ENCODE peak calls at places on chromosomes 4 and X, in eight cellular contexts. A is Peyer's patch; F is CD4-positive, alpha-beta memory T cell; Y is neural progenitor cell; O is ovary; U is AG04450; I is cardiac muscle cell; D is H9. Q is an unnamed sample. For H3K27me3 and H3K9me3, the result is how much of the 10 kb centered on the place peaks cover.

GRCh38 chr4:602559-602942 is 22.8 kb upstream of the PDE6B start:
- DNase-seq in I (peak), O (no peak), A (no peak), Y (peak), D (peak), U (no peak), F (peak), Q (peak)

GRCh38 chr4:12534684-12535083 is 949.5 kb downstream of the RAB28 start:
- DNase-seq in I (no peak), A (no peak), O (no peak), D (no peak), F (no peak), U (no peak), Y (no peak), Q (no peak)

GRCh38 chrX:118346258-118347094 is 570 bp downstream of the WDR44 start:
- DNase-seq in A (peak), Y (peak), U (no peak), I (no peak), O (peak), D (no peak), F (peak), Q (peak)

GRCh38 chr4:121769341-121769740 is 4.4 kb upstream of the SMIM43 start:
- DNase-seq in Y (no peak), O (no peak), U (no peak), I (no peak), A (no peak), D (no peak), F (no peak), Q (no peak)

GRCh38 chrX:123173833-123174232 is 10.2 kb upstream of the GRIA3 start:
- DNase-seq in U (no peak), Y (peak), O (no peak), I (no peak), D (no peak), A (no peak), F (no peak), Q (no peak)

GRCh38 chrX:16114640-16115039 is 8.7 kb upstream of the GRPR start:
- DNase-seq in I (peak), A (no peak), O (no peak), F (no peak), Y (no peak), D (no peak), U (peak), Q (no peak)

GRCh38 chr4:59060895-59061294 is 1950.7 kb upstream of the IGFBP7 start:
- DNase-seq in I (no peak), A (no peak), U (no peak), O (no peak), F (no peak), D (no peak), Y (peak), Q (no peak)

GRCh38 chr4:163161536-163162205 is 5.0 kb downstream of the NAF1 start:
- DNase-seq in F (no peak), U (peak), A (no peak), Y (no peak), D (no peak), O (no peak), I (peak), Q (no peak)

GRCh38 chrX:24201216-24201615 is 51.7 kb downstream of the ZFX start:
- DNase-seq in F (no peak), I (no peak), U (no peak), Y (no peak), D (no peak), O (no peak), A (no peak), Q (no peak)

GRCh38 chr4:152590179-152591031 is 54.5 kb upstream of the FBXW7 start:
- DNase-seq in A (no peak), O (no peak), D (no peak), U (peak), I (peak), Y (no peak), F (no peak), Q (no peak)

GRCh38 chr4:147407261-147408045 is 73.4 kb upstream of the EDNRA start:
- DNase-seq in Y (peak), O (peak), U (no peak), I (peak), A (no peak), F (no peak), D (peak), Q (no peak)

GRCh38 chr4:121192500-121192899 is 28.4 kb upstream of the TNIP3 start:
- DNase-seq in D (no peak), U (peak), I (peak), O (no peak), Y (peak), A (no peak), F (no peak), Q (no peak)

GRCh38 chr4:22987861-22988260 is 295.1 kb downstream of the GBA3 start:
- DNase-seq in I (no peak), F (no peak), U (no peak), O (no peak), D (no peak), A (no peak), Y (no peak), Q (no peak)

GRCh38 chr4:38160487-38161207 is 200.4 kb downstream of the PTTG2 start:
- DNase-seq in U (peak), F (peak), A (no peak), D (no peak), O (no peak), I (peak), Y (peak), Q (no peak)

GRCh38 chr4:109009909-109010308 is 247.1 kb upstream of the ETNPPL start:
- DNase-seq in I (peak), U (peak), D (no peak), O (no peak), Y (no peak), A (no peak), F (no peak), Q (no peak)

GRCh38 chrX:55487143-55487542 is 2.5 kb downstream of the USP51 start:
- DNase-seq in U (no peak), I (no peak), D (no peak), A (no peak), Y (no peak), O (peak), F (no peak), Q (no peak)

GRCh38 chr4:64895031-64895430 is 485.8 kb upstream of the TECRL start:
- DNase-seq in D (no peak), Y (no peak), I (no peak), F (no peak), O (no peak), U (no peak), A (no peak), Q (no peak)

GRCh38 chr4:3775576-3775975 is 9.4 kb downstream of the ADRA2C start:
- DNase-seq in Y (no peak), F (no peak), U (no peak), I (no peak), D (no peak), A (no peak), O (no peak), Q (no peak)

GRCh38 chr4:56375458-56375857 is 11.8 kb downstream of the AASDH start:
- DNase-seq in U (no peak), Y (no peak), D (no peak), I (no peak), O (no peak), F (no peak), A (no peak), Q (no peak)

GRCh38 chr4:105057370-105058096 is 89.1 kb upstream of the TET2 start:
- DNase-seq in D (no peak), U (no peak), O (no peak), I (no peak), A (no peak), Y (no peak), F (no peak), Q (no peak)

GRCh38 chrX:44012484-44013096 is 39.4 kb upstream of the NDP start:
- DNase-seq in I (peak), Y (no peak), F (no peak), D (no peak), U (no peak), A (no peak), O (no peak), Q (peak)

GRCh38 chr4:101825953-101826352 is 35.4 kb downstream of the BANK1 start:
- DNase-seq in F (no peak), A (no peak), Y (no peak), O (no peak), D (no peak), I (no peak), U (no peak), Q (no peak)

GRCh38 chrX:154711264-154711663 is 39.6 kb downstream of the GAB3 start:
- DNase-seq in F (no peak), I (no peak), U (no peak), O (no peak), A (no peak), Y (no peak), D (no peak), Q (no peak)

GRCh38 chrX:4735299-4735698 is 1021.9 kb upstream of the PRKX start:
- DNase-seq in Y (no peak), O (no peak), A (no peak), D (no peak), I (no peak), U (no peak), F (no peak), Q (no peak)

GRCh38 chr4:152534541-152535231 is 1.2 kb downstream of the FBXW7 start:
- DNase-seq in F (peak), U (no peak), D (peak), I (peak), O (peak), Y (peak), A (peak), Q (peak)

GRCh38 chr4:183637461-183637860 is 21.5 kb downstream of the RWDD4 start:
- DNase-seq in F (no peak), D (no peak), U (no peak), A (no peak), I (peak), Y (no peak), O (no peak), Q (no peak)

GRCh38 chrX:14872355-14872754 is 514 bp downstream of the FANCB start:
- DNase-seq in I (no peak), U (no peak), D (no peak), O (no peak), A (no peak), Y (no peak), F (no peak), Q (no peak)

GRCh38 chr4:174215055-174215454 is 68.4 kb downstream of the FBXO8 start:
- DNase-seq in I (no peak), O (no peak), F (no peak), Y (no peak), U (no peak), A (no peak), D (no peak), Q (no peak)
- H3K27me3 ChIP-seq in I (half or more), O (under half), F (half or more), Y (half or more), U (half or more), A (under half), D (half or more), Q (under half)

DNA sequence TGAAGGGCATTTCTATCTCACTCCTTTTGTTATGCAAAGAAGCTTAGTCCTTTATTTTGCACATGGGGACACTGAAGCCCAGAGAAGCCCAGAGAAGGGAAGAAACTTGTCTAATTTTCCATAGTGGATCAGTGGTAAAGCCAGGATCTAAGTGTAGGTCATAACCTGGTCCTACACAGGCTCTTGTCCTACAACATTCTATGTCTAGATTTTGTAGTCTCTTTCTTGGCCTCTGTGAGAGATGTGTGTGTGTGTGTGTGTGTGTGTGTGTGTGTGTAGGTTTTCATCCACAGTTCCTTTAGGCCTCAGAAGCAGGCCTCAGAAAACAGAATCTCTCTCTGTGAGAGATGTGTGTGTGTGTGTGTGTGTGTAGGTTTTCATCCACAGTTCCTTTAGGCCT is 38.3 kb downstream of the VSIG4 start:
- DNase-seq in U (no peak), A (no peak), D (no peak), Y (no peak), I (no peak), F (no peak), O (no peak), Q (no peak)
- H3K9me3 ChIP-seq in U (under half), A (under half), D (under half), Y (under half), I (under half), F (under half), O (under half), Q (under half)

GRCh38 chr4:40967550-40967949 is 217.8 kb downstream of the NSUN7 start:
- DNase-seq in A (no peak), I (no peak), O (no peak), D (no peak), F (no peak), Y (no peak), U (no peak), Q (peak)
- H3K27me3 ChIP-seq in A (under half), I (under half), O (under half), D (under half), F (under half), Y (under half), U (under half), Q (under half)

GRCh38 chrX:52598886-52599285 is 55.8 kb downstream of the SSX7 start:
- DNase-seq in D (no peak), F (no peak), I (no peak), O (no peak), U (no peak), Y (no peak), A (no peak), Q (no peak)

GRCh38 chrX:52594658-52595057 is 60.0 kb downstream of the SSX7 start:
- DNase-seq in O (no peak), I (no peak), A (no peak), D (no peak), U (no peak), F (no peak), Y (no peak), Q (no peak)
- H3K9me3 ChIP-seq in O (under half), I (under half), A (under half), D (half or more), U (under half), F (under half), Y (under half), Q (under half)

GRCh38 chr4:4853371-4853823 is 6.1 kb upstream of the MSX1 start:
- DNase-seq in D (no peak), F (no peak), O (no peak), U (no peak), I (no peak), A (no peak), Y (peak), Q (no peak)
- H3K27me3 ChIP-seq in D (half or more), F (under half), O (under half), U (half or more), I (half or more), A (under half), Y (half or more), Q (under half)

DNA sequence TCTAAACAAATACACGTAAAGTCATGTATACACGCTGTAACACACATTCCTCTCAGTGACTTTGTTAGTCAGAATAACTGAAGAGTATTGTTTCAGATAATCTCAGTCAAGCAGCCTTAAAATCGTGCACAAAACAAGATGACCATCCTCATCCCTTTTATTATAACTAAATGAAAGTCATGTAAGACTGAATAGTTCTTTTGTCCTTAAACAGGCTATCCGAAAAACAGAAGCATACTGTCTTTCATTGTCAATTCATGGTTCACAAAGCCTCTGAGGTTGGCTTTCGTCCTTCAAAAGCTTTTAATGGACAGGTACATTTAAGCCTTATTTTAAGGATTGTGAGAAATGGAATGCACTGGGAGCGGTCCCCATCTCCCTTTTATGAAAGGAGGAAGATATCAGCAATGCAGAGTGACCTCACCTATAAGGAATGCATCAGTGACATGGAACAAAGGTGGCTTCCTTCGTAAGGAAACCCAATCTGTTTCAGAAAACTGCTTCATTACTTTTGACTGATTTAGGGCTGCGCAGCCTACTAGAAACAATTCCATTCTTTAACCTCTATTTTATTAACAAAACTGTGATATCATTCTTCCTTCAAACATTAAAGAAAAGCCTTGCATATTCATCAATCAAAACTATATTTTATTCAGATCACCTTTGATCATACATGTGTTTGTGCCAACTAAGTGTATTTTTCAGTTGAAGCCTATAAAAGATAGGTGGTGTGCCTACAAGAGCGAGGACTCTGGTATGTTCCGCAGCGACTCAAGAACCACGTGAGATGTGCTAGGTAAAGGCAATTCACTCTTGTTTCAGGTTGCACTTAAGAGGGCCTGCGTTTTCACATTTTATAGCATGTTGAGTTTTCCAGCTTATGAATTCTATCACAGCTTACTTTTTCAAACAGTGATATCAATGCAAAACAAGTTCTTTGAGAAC is 19.2 kb downstream of the SH3RF1 start:
- DNase-seq in U (no peak), Y (peak), D (peak), F (no peak), A (no peak), O (no peak), I (no peak), Q (no peak)
- H3K9me3 ChIP-seq in U (under half), Y (under half), D (under half), F (under half), A (under half), O (under half), I (under half), Q (under half)

DNA sequence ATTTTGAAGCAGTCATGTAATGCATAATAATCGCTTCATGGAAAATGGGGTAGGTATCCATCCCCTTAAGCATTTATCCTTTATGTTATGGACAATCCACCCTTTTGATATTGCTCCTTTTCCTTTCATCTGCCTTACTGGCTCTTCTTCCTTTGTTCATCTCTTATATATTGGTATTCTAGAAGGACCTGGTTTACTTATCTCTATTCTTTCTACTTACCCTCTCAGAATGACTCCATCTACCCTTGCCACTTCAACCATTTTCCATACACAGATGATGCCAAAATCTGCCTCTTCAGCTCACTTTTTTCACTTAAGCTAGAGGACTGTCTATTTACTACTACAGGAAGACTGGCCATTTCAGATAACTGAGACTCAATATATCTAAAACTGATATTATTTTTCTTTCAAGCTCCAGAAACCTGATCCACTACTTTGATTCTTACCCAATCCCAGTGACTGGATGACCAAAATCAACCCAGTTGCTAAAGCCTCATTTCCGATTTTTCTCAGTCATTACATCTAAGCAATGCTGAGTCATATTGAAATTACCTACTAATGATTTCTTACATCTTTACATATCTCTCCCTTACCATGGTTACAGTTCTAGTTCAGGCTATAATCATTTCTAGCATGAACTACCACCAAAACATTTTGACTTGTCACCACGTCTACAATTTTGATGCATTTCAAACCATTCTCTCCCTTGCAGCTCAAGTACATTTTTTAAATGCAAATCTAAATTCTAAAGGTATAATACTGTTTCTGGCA is 93.7 kb downstream of the FAAH2 start:
- DNase-seq in Y (no peak), U (no peak), I (no peak), F (no peak), D (no peak), A (no peak), O (no peak), Q (no peak)
- H3K27me3 ChIP-seq in Y (under half), U (under half), I (under half), F (under half), D (under half), A (under half), O (under half), Q (under half)

GRCh38 chrX:10952619-10953018 is 158.5 kb upstream of the HCCS start:
- DNase-seq in O (no peak), F (no peak), D (no peak), I (peak), U (no peak), A (no peak), Y (no peak), Q (no peak)
- H3K9me3 ChIP-seq in O (under half), F (under half), D (under half), I (under half), U (under half), A (under half), Y (under half), Q (under half)

DNA sequence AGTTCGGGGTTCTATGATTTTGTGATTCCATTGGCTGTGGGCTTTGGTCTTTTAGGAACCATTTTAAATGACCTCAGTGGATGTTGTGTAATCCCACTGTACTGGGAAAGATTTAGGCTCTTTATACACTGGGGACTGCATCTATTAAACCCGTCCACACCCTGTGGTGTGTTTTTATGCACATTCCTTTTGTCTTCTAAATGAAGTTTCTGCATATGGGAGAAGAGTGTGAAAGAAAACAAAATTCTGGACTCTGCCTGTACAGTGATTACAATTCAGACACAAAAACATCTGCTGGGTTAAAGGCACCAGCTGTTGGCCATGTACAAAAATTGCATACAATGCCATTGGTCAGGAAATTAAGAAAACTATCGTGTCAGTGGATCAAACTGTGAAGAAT is 570.8 kb downstream of the SPRY1 start:
- DNase-seq in F (no peak), D (no peak), A (no peak), O (no peak), U (no peak), Y (no peak), I (peak), Q (no peak)
- H3K27me3 ChIP-seq in F (under half), D (under half), A (under half), O (under half), U (under half), Y (under half), I (under half), Q (under half)

Q was measured in right lobe of liver.